ENCODE peak calls at places on chromosomes 6 and 20, in six cellular contexts. U is H9, V is IMR-90, B is mesendoderm, J is neuronal stem cell, Y is H1. X is an unnamed sample.

GRCh38 chr6:45835725-45836437 is 179.8 kb downstream of the CLIC5 start:
- DNase-seq in U (no peak), V (no peak), B (no peak), J (no peak), Y (no peak), X (no peak)

GRCh38 chr20:23766531-23766930 is 15.8 kb upstream of the CST1 start:
- DNase-seq in U (no peak), V (no peak), B (no peak), J (no peak), Y (no peak), X (no peak)

GRCh38 chr6:54245265-54245664 is 63.0 kb upstream of the TINAG start:
- DNase-seq in U (no peak), V (no peak), B (no peak), J (no peak), Y (no peak), X (no peak)

GRCh38 chr6:89843070-89843469 is 13.4 kb downstream of the CASP8AP2 start:
- DNase-seq in U (no peak), V (peak), B (no peak), J (no peak), Y (no peak), X (peak)

GRCh38 chr6:101614774-101615173 is 221.3 kb downstream of the GRIK2 start:
- DNase-seq in U (no peak), V (peak), B (peak), J (peak), Y (no peak), X (peak)

GRCh38 chr20:39850236-39850635 is 838.8 kb downstream of the MAFB start:
- DNase-seq in U (no peak), V (no peak), B (no peak), J (no peak), Y (no peak), X (no peak)

GRCh38 chr20:40010483-40010882 is 678.6 kb downstream of the MAFB start:
- DNase-seq in U (no peak), V (no peak), B (no peak), J (no peak), Y (no peak), X (peak)

GRCh38 chr20:38222231-38222922 is 38.2 kb downstream of the KIAA1755 start:
- DNase-seq in U (peak), V (peak), B (peak), J (peak), Y (peak), X (peak)

GRCh38 chr20:62292115-62292514 is 10.7 kb upstream of the ADRM1 start:
- DNase-seq in U (no peak), V (no peak), B (no peak), J (no peak), Y (no peak), X (no peak)

GRCh38 chr6:72916906-72917305 is 295.0 kb downstream of the KCNQ5 start:
- DNase-seq in U (no peak), V (no peak), B (no peak), J (no peak), Y (no peak), X (no peak)

GRCh38 chr20:18465536-18466200 is 1.2 kb downstream of the DZANK1 start:
- DNase-seq in U (no peak), V (no peak), B (no peak), J (no peak), Y (no peak), X (no peak)

GRCh38 chr6:35238843-35239289 is 20.7 kb upstream of the ZNF76 start:
- DNase-seq in U (peak), V (no peak), B (peak), J (no peak), Y (no peak), X (peak)

GRCh38 chr6:84791233-84791632 is 26.8 kb upstream of the TBX18 start:
- DNase-seq in U (no peak), V (no peak), B (no peak), J (no peak), Y (no peak), X (peak)

GRCh38 chr6:133889557-133890301 is 816 bp downstream of the TCF21 start:
- DNase-seq in U (peak), V (peak), B (peak), J (peak), Y (peak), X (peak)

GRCh38 chr6:43077981-43078411 is 1.9 kb downstream of the PTK7 start:
- DNase-seq in U (peak), V (peak), B (peak), J (no peak), Y (no peak), X (peak)

GRCh38 chr20:17542993-17543412 is 11.8 kb upstream of the BFSP1 start:
- DNase-seq in U (no peak), V (peak), B (no peak), J (no peak), Y (no peak), X (peak)

GRCh38 chr6:162644153-162644552 is 83.4 kb downstream of the PRKN start:
- DNase-seq in U (no peak), V (no peak), B (no peak), J (no peak), Y (no peak), X (no peak)

GRCh38 chr6:170261643-170262480 is 29.0 kb downstream of the DLL1 start:
- DNase-seq in U (no peak), V (no peak), B (no peak), J (no peak), Y (no peak), X (no peak)

GRCh38 chr20:24694727-24695528 is 225.5 kb downstream of the SYNDIG1 start:
- DNase-seq in U (peak), V (no peak), B (no peak), J (no peak), Y (peak), X (no peak)

GRCh38 chr6:159969921-159970320 is 1.0 kb downstream of the IGF2R start:
- DNase-seq in U (no peak), V (peak), B (peak), J (peak), Y (no peak), X (peak)

GRCh38 chr20:37920679-37921322 is 17.9 kb downstream of the VSTM2L start:
- DNase-seq in U (no peak), V (no peak), B (no peak), J (no peak), Y (no peak), X (no peak)

GRCh38 chr20:325889-326644 is 715 bp downstream of the SOX12 start:
- DNase-seq in U (peak), V (peak), B (peak), J (peak), Y (peak), X (peak)

GRCh38 chr6:134447883-134448387 is 130.0 kb upstream of the SGK1 start:
- DNase-seq in U (no peak), V (peak), B (no peak), J (no peak), Y (no peak), X (no peak)

GRCh38 chr6:46501136-46502089 is 10.2 kb upstream of the RCAN2 start:
- DNase-seq in U (no peak), V (no peak), B (peak), J (no peak), Y (no peak), X (no peak)

GRCh38 chr20:34468956-34469355 is 47.3 kb upstream of the DYNLRB1 start:
- DNase-seq in U (no peak), V (peak), B (peak), J (no peak), Y (no peak), X (peak)

GRCh38 chr20:24389686-24390085 is 79.7 kb upstream of the SYNDIG1 start:
- DNase-seq in U (peak), V (no peak), B (no peak), J (no peak), Y (no peak), X (no peak)

GRCh38 chr20:41392295-41392694 is 25.7 kb upstream of the EMILIN3 start:
- DNase-seq in U (no peak), V (no peak), B (no peak), J (no peak), Y (no peak), X (no peak)

GRCh38 chr20:49699200-49699992 is 14.3 kb downstream of the B4GALT5 start:
- DNase-seq in U (no peak), V (peak), B (no peak), J (no peak), Y (no peak), X (peak)

GRCh38 chr20:7180261-7181045 is 413.0 kb downstream of the BMP2 start:
- DNase-seq in U (no peak), V (no peak), B (no peak), J (no peak), Y (no peak), X (peak)

GRCh38 chr6:30075987-30076311 is 380 bp upstream of the RNF39 start:
- DNase-seq in U (peak), V (no peak), B (no peak), J (no peak), Y (no peak), X (no peak)

GRCh38 chr20:57893364-57894001 is 183.7 kb upstream of the PMEPA1 start:
- DNase-seq in U (no peak), V (no peak), B (no peak), J (no peak), Y (no peak), X (no peak)

GRCh38 chr20:20832715-20833114 is 120.3 kb upstream of the RALGAPA2 start:
- DNase-seq in U (no peak), V (no peak), B (no peak), J (no peak), Y (no peak), X (no peak)

GRCh38 chr20:20831794-20832193 is 119.3 kb upstream of the RALGAPA2 start:
- DNase-seq in U (no peak), V (no peak), B (no peak), J (no peak), Y (no peak), X (no peak)

GRCh38 chr20:20829694-20830093 is 117.2 kb upstream of the RALGAPA2 start:
- DNase-seq in U (no peak), V (no peak), B (peak), J (no peak), Y (no peak), X (no peak)

GRCh38 chr20:20824924-20825584 is 112.6 kb upstream of the RALGAPA2 start:
- DNase-seq in U (peak), V (peak), B (peak), J (peak), Y (peak), X (no peak)

GRCh38 chr20:20827992-20828597 is 115.7 kb upstream of the RALGAPA2 start:
- DNase-seq in U (no peak), V (no peak), B (no peak), J (no peak), Y (no peak), X (no peak)
- H2BK15ac ChIP-seq in U (no peak), V (no peak), B (no peak), J (no peak), Y (no peak), X (no peak)

GRCh38 chr6:28772480-28773381 is 151.1 kb downstream of the TRIM27 start:
- DNase-seq in U (peak), V (no peak), B (peak), J (no peak), Y (no peak), X (no peak)
- H3K23ac ChIP-seq in U (no peak), V (no peak), B (no peak), J (no peak), Y (no peak), X (no peak)

GRCh38 chr6:7147051-7147671 is 39.4 kb downstream of the RREB1 start:
- DNase-seq in U (no peak), V (no peak), B (no peak), J (no peak), Y (no peak), X (no peak)
- H3K4ac ChIP-seq in U (no peak), V (peak), B (peak), J (no peak), Y (peak), X (peak)

DNA sequence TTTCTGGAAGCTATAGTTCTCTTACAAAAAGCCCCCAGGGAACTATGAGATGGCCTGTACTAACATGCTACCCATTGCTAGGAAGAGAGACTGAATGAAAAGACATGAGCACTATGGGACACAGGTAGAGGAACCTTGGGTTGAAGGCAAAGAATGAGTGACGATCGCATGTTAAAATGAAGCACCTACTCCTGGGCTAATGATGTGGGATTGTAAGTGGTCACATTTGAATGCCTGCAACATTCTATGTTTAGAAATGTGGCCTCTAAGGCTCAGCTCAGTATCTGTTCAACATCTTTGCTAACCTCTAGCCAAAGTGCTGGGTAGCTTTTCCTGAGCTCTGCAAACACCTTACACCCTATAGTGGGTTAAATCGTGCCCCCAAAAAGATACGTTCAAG is 5.2 kb upstream of the ZC3H12D start:
- DNase-seq in U (no peak), V (no peak), B (no peak), J (no peak), Y (no peak), X (no peak)
- H2BK15ac ChIP-seq in U (no peak), V (no peak), B (no peak), J (no peak), Y (no peak), X (no peak)

DNA sequence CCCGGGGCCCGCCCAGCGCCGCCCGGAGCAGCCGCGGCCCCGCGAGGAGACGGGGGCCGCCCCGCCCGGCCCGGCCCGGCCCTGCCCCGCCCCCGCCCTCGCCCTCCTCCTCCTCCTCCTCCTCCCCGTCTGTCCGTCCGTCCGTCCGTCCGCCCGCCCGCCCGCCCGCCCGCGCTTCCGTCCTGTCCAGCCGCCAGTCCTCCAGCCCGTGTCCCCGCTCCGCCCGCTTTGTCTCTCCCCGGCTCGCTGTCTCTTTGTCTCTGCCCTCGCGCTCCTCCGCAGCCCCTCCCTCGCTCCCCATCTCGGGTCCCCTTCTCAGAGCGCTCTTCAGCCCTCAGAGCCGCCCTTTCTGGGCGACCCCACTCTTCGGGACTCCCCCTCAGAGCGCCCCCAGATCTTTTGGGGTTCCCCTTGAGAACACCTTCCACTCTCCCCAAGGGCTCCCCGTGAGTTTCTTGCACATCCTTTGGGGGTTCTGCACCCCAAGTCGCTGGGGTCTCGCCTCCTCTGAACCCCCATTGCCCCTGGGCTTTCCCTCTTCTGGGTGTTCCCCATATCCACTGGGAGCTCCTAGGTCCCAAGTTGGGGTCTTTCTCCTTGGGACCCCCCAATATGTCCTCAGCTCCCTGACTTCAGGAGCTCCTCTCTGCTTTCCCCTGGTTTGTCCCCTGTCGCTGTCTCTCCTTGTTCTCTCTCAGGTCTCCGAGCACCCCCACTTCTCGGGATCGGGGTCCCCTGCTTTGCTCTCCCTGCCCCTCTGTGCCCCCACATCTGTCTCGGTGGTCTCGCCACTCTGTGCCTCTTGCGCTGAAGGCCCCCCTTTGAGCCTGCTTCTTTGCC is 79.5 kb upstream of the MYL9 start:
- DNase-seq in U (peak), V (peak), B (peak), J (peak), Y (peak), X (peak)
- H3K23ac ChIP-seq in U (no peak), V (peak), B (peak), J (peak), Y (no peak), X (no peak)

X was measured in mesenchymal stem cell.